ENCODE peak calls at places on chromosomes 2 and 18, in seven cellular contexts. One of them, this sample, is unnamed.

GRCh38 chr2:16773080-16773713 is 107.6 kb upstream of the CYRIA start:
- DNase-seq in HS-27A: no peak
- DNase-seq in ovary: no peak
- DNase-seq in Jurkat, Clone E6-1: peak; percentile 33
- DNase-seq in right lobe of liver: no peak
- DNase-seq in nephron progenitor cell: peak; percentile 57
- DNase-seq in RWPE1: peak; percentile 62
- DNase-seq in this sample: peak; percentile 15

GRCh38 chr2:206831442-206831995 is 66.1 kb downstream of the FASTKD2 start:
- DNase-seq in ovary: no peak
- DNase-seq in HS-27A: no peak
- DNase-seq in Jurkat, Clone E6-1: no peak
- DNase-seq in nephron progenitor cell: no peak
- DNase-seq in RWPE1: no peak
- DNase-seq in right lobe of liver: no peak
- DNase-seq in this sample: no peak

GRCh38 chr2:12089496-12089895 is 343.1 kb downstream of the LPIN1 start:
- DNase-seq in HS-27A: no peak
- DNase-seq in nephron progenitor cell: no peak
- DNase-seq in right lobe of liver: no peak
- DNase-seq in ovary: no peak
- DNase-seq in RWPE1: no peak
- DNase-seq in Jurkat, Clone E6-1: no peak
- DNase-seq in this sample: no peak

GRCh38 chr2:71801969-71802368 is 345.7 kb downstream of the CYP26B1 start:
- DNase-seq in Jurkat, Clone E6-1: no peak
- DNase-seq in nephron progenitor cell: peak; percentile 66
- DNase-seq in RWPE1: no peak
- DNase-seq in right lobe of liver: no peak
- DNase-seq in HS-27A: no peak
- DNase-seq in ovary: no peak
- DNase-seq in this sample: peak; percentile 78

GRCh38 chr2:48092846-48093498 is 186.7 kb upstream of the FBXO11 start:
- DNase-seq in right lobe of liver: no peak
- DNase-seq in HS-27A: no peak
- DNase-seq in ovary: no peak
- DNase-seq in nephron progenitor cell: no peak
- DNase-seq in Jurkat, Clone E6-1: no peak
- DNase-seq in RWPE1: no peak
- DNase-seq in this sample: no peak

GRCh38 chr2:31386648-31387047 is 27.9 kb downstream of the XDH start:
- DNase-seq in right lobe of liver: no peak
- DNase-seq in nephron progenitor cell: peak; percentile 20
- DNase-seq in ovary: no peak
- DNase-seq in HS-27A: no peak
- DNase-seq in Jurkat, Clone E6-1: no peak
- DNase-seq in RWPE1: no peak
- DNase-seq in this sample: no peak

GRCh38 chr2:195471807-195472206 is 185.2 kb upstream of the SLC39A10 start:
- DNase-seq in ovary: no peak
- DNase-seq in nephron progenitor cell: no peak
- DNase-seq in RWPE1: no peak
- DNase-seq in Jurkat, Clone E6-1: no peak
- DNase-seq in right lobe of liver: no peak
- DNase-seq in HS-27A: no peak
- DNase-seq in this sample: no peak

GRCh38 chr18:44750774-44751173 is 70.1 kb downstream of the SETBP1 start:
- DNase-seq in HS-27A: no peak
- DNase-seq in ovary: no peak
- DNase-seq in nephron progenitor cell: no peak
- DNase-seq in right lobe of liver: no peak
- DNase-seq in RWPE1: no peak
- DNase-seq in Jurkat, Clone E6-1: no peak
- DNase-seq in this sample: no peak

GRCh38 chr2:200615247-200615646 is 29.4 kb downstream of the AOX1 start:
- DNase-seq in ovary: no peak
- DNase-seq in HS-27A: peak; percentile 72
- DNase-seq in nephron progenitor cell: no peak
- DNase-seq in right lobe of liver: no peak
- DNase-seq in RWPE1: peak; percentile 55
- DNase-seq in Jurkat, Clone E6-1: no peak
- DNase-seq in this sample: peak; percentile 26

GRCh38 chr2:109174214-109174613 is 45.2 kb downstream of the SH3RF3 start:
- DNase-seq in Jurkat, Clone E6-1: peak; percentile 76
- DNase-seq in nephron progenitor cell: no peak
- DNase-seq in ovary: no peak
- DNase-seq in HS-27A: no peak
- DNase-seq in RWPE1: no peak
- DNase-seq in right lobe of liver: no peak
- DNase-seq in this sample: no peak

GRCh38 chr18:75860166-75860565 is 432.7 kb upstream of the SMIM21 start:
- DNase-seq in ovary: no peak
- DNase-seq in RWPE1: no peak
- DNase-seq in right lobe of liver: no peak
- DNase-seq in Jurkat, Clone E6-1: no peak
- DNase-seq in nephron progenitor cell: no peak
- DNase-seq in HS-27A: no peak
- DNase-seq in this sample: no peak

GRCh38 chr18:35770360-35770759 is 188.8 kb downstream of the GALNT1 start:
- DNase-seq in nephron progenitor cell: no peak
- DNase-seq in ovary: no peak
- DNase-seq in HS-27A: no peak
- DNase-seq in RWPE1: no peak
- DNase-seq in right lobe of liver: no peak
- DNase-seq in Jurkat, Clone E6-1: peak; percentile 37
- DNase-seq in this sample: no peak

GRCh38 chr2:54960118-54960517 is 90.1 kb downstream of the RTN4 start:
- DNase-seq in RWPE1: no peak
- DNase-seq in ovary: no peak
- DNase-seq in right lobe of liver: no peak
- DNase-seq in nephron progenitor cell: no peak
- DNase-seq in HS-27A: no peak
- DNase-seq in Jurkat, Clone E6-1: no peak
- DNase-seq in this sample: no peak

GRCh38 chr2:239726631-239727181 is 298.4 kb downstream of the NDUFA10 start:
- DNase-seq in nephron progenitor cell: no peak
- DNase-seq in RWPE1: no peak
- DNase-seq in ovary: no peak
- DNase-seq in Jurkat, Clone E6-1: no peak
- DNase-seq in right lobe of liver: no peak
- DNase-seq in HS-27A: no peak
- DNase-seq in this sample: peak; percentile 18

GRCh38 chr2:197972017-197972416 is 167.6 kb downstream of the PLCL1 start:
- DNase-seq in right lobe of liver: no peak
- DNase-seq in HS-27A: peak; percentile 56
- DNase-seq in ovary: peak; percentile 42
- DNase-seq in RWPE1: peak; percentile 42
- DNase-seq in nephron progenitor cell: no peak
- DNase-seq in Jurkat, Clone E6-1: no peak
- DNase-seq in this sample: no peak

GRCh38 chr2:174836345-174836999 is 72.2 kb upstream of the CHRNA1 start:
- DNase-seq in ovary: no peak
- DNase-seq in right lobe of liver: no peak
- DNase-seq in nephron progenitor cell: no peak
- DNase-seq in HS-27A: peak; percentile 69
- DNase-seq in Jurkat, Clone E6-1: no peak
- DNase-seq in RWPE1: peak; percentile 81
- DNase-seq in this sample: no peak

GRCh38 chr2:233124449-233125080 is 64.4 kb downstream of the INPP5D start:
- DNase-seq in HS-27A: no peak
- DNase-seq in nephron progenitor cell: no peak
- DNase-seq in Jurkat, Clone E6-1: no peak
- DNase-seq in ovary: no peak
- DNase-seq in right lobe of liver: no peak
- DNase-seq in RWPE1: no peak
- DNase-seq in this sample: no peak

GRCh38 chr18:59200787-59201186 is 19.2 kb upstream of the GRP start:
- DNase-seq in RWPE1: no peak
- DNase-seq in HS-27A: no peak
- DNase-seq in right lobe of liver: no peak
- DNase-seq in ovary: no peak
- DNase-seq in nephron progenitor cell: no peak
- DNase-seq in Jurkat, Clone E6-1: no peak
- DNase-seq in this sample: no peak

GRCh38 chr2:215238485-215239098 is 73.3 kb upstream of the ATIC start:
- DNase-seq in RWPE1: no peak
- DNase-seq in Jurkat, Clone E6-1: no peak
- DNase-seq in nephron progenitor cell: no peak
- DNase-seq in right lobe of liver: no peak
- DNase-seq in ovary: no peak
- DNase-seq in HS-27A: no peak
- DNase-seq in this sample: no peak

GRCh38 chr2:43343573-43344304 is 117.3 kb upstream of the ZFP36L2 start:
- DNase-seq in Jurkat, Clone E6-1: no peak
- DNase-seq in HS-27A: peak; percentile 65
- DNase-seq in nephron progenitor cell: no peak
- DNase-seq in right lobe of liver: peak; percentile 60
- DNase-seq in RWPE1: no peak
- DNase-seq in ovary: peak; percentile 79
- DNase-seq in this sample: no peak

GRCh38 chr18:45482286-45482685 is 133.0 kb upstream of the SLC14A2 start:
- DNase-seq in ovary: no peak
- DNase-seq in HS-27A: no peak
- DNase-seq in right lobe of liver: no peak
- DNase-seq in RWPE1: no peak
- DNase-seq in nephron progenitor cell: no peak
- DNase-seq in Jurkat, Clone E6-1: no peak
- DNase-seq in this sample: no peak

This sample was measured in 8988T.